ENCODE peak calls at places on chromosome 7, in four cellular contexts. C is esophagus muscularis mucosa, G is heart left ventricle, K is GM12878. V is an unnamed sample.

GRCh38 chr7:13508586-13508985 is 480.9 kb downstream of the ETV1 start:
- DNase-seq in C (no peak), G (no peak), K (no peak), V (no peak)

GRCh38 chr7:82050792-82051191 is 280.9 kb upstream of the HGF start:
- DNase-seq in C (no peak), G (no peak), K (no peak), V (no peak)

GRCh38 chr7:67724435-67724834 is 727.8 kb downstream of the TYW1 start:
- DNase-seq in C (no peak), G (no peak), K (no peak), V (no peak)

GRCh38 chr7:94239661-94240234 is 154.9 kb upstream of the COL1A2 start:
- DNase-seq in C (no peak), G (peak), K (no peak), V (no peak)

GRCh38 chr7:30799206-30799975 is 28.2 kb downstream of the MINDY4 start:
- DNase-seq in C (peak), G (no peak), K (peak), V (no peak)

GRCh38 chr7:81013036-81013435 is 94.2 kb upstream of the SEMA3C start:
- DNase-seq in C (no peak), G (no peak), K (no peak), V (no peak)

GRCh38 chr7:85806321-85806720 is 619.5 kb upstream of the SEMA3D start:
- DNase-seq in C (no peak), G (no peak), K (no peak), V (no peak)

GRCh38 chr7:89927762-89928161 is 226.5 kb upstream of the STEAP1 start:
- DNase-seq in C (no peak), G (no peak), K (no peak), V (no peak)

GRCh38 chr7:123666492-123666891 is 10.8 kb downstream of the LMOD2 start:
- DNase-seq in C (no peak), G (no peak), K (no peak), V (no peak)

DNA sequence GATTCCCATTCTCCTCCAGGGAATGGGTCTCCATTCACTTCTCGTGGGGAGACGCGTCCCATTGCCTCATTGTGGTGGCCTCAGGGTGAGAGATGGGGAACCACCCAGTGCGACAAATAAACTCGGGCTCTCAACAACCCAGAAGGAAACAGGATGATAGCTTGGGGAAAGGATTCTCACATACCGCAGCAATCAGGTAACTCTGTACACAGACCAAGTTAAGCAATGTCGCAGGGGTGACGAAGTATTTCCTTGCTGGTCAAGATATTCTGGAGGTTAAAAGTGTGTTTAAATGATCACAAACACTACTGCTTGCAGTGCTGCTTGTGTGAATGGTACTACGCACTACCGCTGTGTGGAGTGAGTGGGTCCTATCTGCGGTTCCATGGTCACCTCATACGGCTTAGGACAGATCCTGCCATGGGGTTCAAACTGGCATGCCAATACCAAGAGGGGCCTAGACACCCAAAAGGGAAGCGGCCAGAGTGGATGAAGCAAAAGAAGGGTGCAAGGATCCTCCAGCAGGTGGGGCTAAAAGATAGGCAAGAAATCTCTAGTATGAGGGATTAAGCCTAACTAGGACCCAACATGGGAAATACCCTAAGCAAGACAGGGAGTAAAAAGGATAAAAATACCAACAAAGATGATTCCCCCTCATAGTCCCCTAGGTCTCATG is 143.8 kb upstream of the TMEM106B start:
- DNase-seq in C (no peak), G (no peak), K (peak), V (peak)
- H3K4me3 ChIP-seq in C (no peak), G (no peak), K (no peak), V (no peak)

GRCh38 chr7:26307226-26307625 is 15.6 kb downstream of the SNX10 start:
- DNase-seq in C (no peak), G (no peak), K (no peak), V (no peak)

GRCh38 chr7:26306770-26307169 is 15.1 kb downstream of the SNX10 start:
- DNase-seq in C (no peak), G (no peak), K (no peak), V (no peak)

GRCh38 chr7:26305869-26306665 is 14.4 kb downstream of the SNX10 start:
- DNase-seq in C (no peak), G (no peak), K (no peak), V (no peak)

GRCh38 chr7:26308551-26308950 is 16.9 kb downstream of the SNX10 start:
- DNase-seq in C (no peak), G (no peak), K (no peak), V (no peak)

DNA sequence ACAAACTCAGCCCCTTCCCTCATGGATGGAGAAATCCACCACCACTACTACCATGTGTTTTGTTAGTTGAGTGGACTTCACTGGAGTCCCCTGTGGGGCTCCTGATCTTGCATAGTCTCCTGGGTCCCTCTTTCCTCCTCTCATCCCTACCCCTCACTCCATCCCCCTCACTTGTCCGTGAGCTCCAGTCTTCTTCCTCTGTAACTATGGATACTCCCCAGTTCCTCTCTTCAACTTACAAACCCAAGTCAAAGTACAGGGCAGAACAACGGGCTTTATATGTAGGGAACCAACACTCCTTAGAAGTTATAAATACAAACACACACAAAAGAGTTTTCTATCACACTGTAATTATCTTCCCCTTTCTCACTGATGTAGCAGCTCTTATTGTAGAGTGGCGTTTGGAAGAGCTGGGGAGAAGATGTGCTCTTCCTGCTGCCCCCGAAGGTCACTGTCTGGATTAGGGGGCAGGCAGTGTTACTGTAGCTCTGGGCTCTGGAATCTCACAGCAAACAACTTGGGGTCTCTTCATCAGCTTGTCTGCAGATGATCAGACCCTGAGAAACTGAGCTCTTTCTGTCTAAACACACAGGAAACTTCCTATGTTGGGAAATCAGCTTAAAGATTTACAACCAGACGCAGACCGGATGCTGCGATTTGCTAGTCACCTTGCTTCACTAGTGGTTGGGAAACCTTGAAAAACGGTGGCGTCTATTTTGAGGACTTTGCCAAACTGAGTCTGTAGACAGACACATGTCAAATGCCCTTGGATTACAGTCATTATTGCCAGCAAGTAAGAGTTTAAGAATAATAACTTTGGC is 13.6 kb downstream of the SNX10 start:
- DNase-seq in C (no peak), G (no peak), K (no peak), V (no peak)
- TF ChIP-seq POLR2A in C (no peak), G (no peak), K (no peak), V (no peak)

DNA sequence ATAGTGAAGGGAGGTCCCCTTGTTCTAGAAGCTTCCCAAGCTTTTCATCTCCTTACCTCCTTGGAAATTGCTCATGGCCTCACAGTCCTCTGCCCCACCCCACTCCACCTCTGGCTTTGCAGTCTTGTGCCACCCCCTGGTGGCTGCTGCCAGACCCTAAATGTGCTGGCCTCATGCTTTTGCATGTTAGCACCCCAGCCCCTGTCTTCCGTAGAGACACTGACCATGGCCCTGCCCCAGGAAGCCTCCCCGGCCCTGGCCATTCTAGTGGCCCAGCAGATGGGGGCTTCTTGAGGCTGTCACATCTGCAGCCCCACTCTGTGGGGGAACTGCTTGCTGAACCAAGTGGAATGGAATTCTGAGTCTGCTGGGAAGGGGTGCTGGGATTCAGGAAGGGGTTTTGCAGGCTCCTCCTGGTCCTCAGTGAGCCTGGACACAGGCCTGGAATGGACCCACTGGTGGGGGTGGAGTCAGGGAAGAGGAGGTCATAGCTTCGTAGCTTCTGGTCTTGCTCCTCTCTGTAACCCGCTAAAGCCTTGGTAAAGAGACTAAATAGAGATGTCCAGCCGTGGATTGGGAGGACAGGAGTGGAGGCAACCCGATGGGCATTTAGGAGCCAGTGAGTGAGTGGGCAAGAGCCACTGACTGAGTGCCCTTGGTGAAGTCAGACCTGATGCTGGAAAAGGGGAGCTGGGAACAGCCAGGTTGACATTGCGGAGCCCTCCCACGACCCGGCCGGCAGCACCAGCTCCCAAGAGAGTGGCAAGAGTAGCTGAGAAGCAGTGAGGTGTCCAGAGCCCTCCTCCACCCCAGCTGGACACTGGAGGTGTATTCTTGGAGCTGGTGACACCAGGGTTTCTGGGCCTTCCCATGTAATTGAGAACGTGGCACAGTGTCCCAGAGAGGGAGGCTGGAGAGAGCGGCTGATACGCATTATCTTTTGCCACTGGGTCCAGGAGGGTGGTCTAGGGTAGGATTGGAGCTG is 20.9 kb downstream of the RAMP3 start:
- DNase-seq in C (no peak), G (no peak), K (no peak), V (no peak)
- TF ChIP-seq CTCF in C (no peak), G (no peak), K (peak), V (no peak)

DNA sequence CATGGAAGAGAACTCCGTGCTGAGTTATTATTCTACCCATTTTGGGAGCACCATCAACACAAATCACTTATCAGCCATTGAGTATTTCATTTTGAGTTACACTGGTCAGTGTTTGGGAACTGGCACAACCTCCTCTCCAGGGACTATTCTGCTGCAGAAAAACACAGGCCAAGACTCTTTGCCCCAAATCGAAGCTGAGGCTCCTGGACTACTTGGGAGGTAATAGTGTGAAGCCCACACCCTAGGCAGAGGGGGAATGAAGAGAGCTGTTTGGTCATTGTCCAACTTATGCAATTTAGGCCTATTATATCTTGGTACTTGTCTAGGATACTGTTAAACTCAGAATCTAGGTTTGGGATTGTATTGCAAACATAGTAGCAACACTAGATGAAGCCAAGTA is 123.1 kb upstream of the SEC61G start:
- DNase-seq in C (no peak), G (no peak), K (no peak), V (no peak)
- H3K4me3 ChIP-seq in C (no peak), G (no peak), K (no peak), V (no peak)

GRCh38 chr7:157300406-157300770 is 36.4 kb upstream of the DNAJB6 start:
- DNase-seq in C (no peak), G (no peak), K (no peak), V (no peak)

GRCh38 chr7:157306836-157307533 is 29.8 kb upstream of the DNAJB6 start:
- DNase-seq in C (no peak), G (no peak), K (no peak), V (no peak)

GRCh38 chr7:157299317-157299612 is 37.5 kb upstream of the DNAJB6 start:
- DNase-seq in C (no peak), G (no peak), K (no peak), V (no peak)

GRCh38 chr7:157299613-157300405 is 37.0 kb upstream of the DNAJB6 start:
- DNase-seq in C (no peak), G (no peak), K (no peak), V (no peak)

DNA sequence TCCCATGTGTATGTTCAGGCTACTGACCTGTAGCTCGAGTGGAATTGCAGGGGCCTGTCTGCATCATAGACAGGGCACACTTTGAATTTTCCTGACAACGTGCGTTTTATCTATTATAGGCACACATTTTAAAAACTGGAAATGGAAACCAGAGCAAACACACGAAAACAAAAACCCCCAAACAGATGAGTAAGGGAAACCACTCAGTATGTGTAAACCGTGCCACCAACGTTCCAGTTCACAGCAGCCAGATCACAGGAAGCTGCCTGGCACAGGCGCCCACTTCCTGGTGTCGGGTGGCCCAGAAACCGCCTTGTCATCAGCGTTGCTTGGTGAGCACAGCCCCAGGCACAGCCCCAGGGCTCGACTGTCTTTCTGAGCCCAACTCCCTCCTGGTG is 34.5 kb upstream of the DNAJB6 start:
- DNase-seq in C (no peak), G (peak), K (peak), V (peak)
- TF ChIP-seq POLR2A in C (no peak), G (no peak), K (peak), V (peak)

GRCh38 chr7:35593896-35594295 is 101.0 kb downstream of the HERPUD2 start:
- DNase-seq in C (no peak), G (no peak), K (no peak), V (peak)
- TF ChIP-seq CTCF in C (no peak), G (no peak), K (peak), V (no peak)

GRCh38 chr7:130948913-130949312 is 214.9 kb upstream of the KLF14 start:
- DNase-seq in C (no peak), G (no peak), K (no peak), V (no peak)
- H3K4me3 ChIP-seq in C (no peak), G (no peak), K (no peak), V (no peak)

GRCh38 chr7:130899638-130900401 is 165.8 kb upstream of the KLF14 start:
- DNase-seq in C (no peak), G (no peak), K (no peak), V (peak)
- TF ChIP-seq POLR2A in C (no peak), G (no peak), K (peak), V (no peak)